ENCODE peak calls at places on chromosome 4, in five cellular contexts. M is GOT3, D is amniotic stem cell, I is HTR-8/SVneo, T is retina. R is an unnamed sample.

GRCh38 chr4:142452132-142452855 is 393.8 kb downstream of the INPP4B start:
- DNase-seq in M (no peak), D (no peak), I (no peak), T (no peak), R (no peak)

GRCh38 chr4:91280551-91281290 is 1023.0 kb upstream of the GRID2 start:
- DNase-seq in M (no peak), D (no peak), I (no peak), T (no peak), R (no peak)

GRCh38 chr4:94841864-94842221 is 84.1 kb downstream of the BMPR1B start:
- DNase-seq in M (no peak), D (no peak), I (no peak), T (no peak), R (no peak)

GRCh38 chr4:95085118-95085833 is 327.5 kb downstream of the BMPR1B start:
- DNase-seq in M (no peak), D (no peak), I (no peak), T (no peak), R (no peak)

GRCh38 chr4:17165256-17165655 is 266.8 kb upstream of the LDB2 start:
- DNase-seq in M (no peak), D (no peak), I (no peak), T (no peak), R (no peak)

GRCh38 chr4:142264961-142265360 is 581.1 kb downstream of the INPP4B start:
- DNase-seq in M (no peak), D (no peak), I (no peak), T (no peak), R (no peak)

GRCh38 chr4:73067971-73068394 is 1.5 kb downstream of the COX18 start:
- DNase-seq in M (no peak), D (no peak), I (no peak), T (peak; percentile 4), R (no peak)

GRCh38 chr4:84920591-84920990 is 45.9 kb downstream of the WDFY3 start:
- DNase-seq in M (no peak), D (no peak), I (peak; percentile 26), T (no peak), R (no peak)

GRCh38 chr4:5134620-5135019 is 83.3 kb downstream of the STK32B start:
- DNase-seq in M (no peak), D (no peak), I (no peak), T (no peak), R (no peak)

GRCh38 chr4:66575024-66575696 is 904.9 kb upstream of the EPHA5 start:
- DNase-seq in M (peak; percentile 28), D (peak; percentile 28), I (peak; percentile 41), T (no peak), R (no peak)

GRCh38 chr4:154416183-154416543 is 75.4 kb downstream of the DCHS2 start:
- DNase-seq in M (no peak), D (no peak), I (peak; percentile 8), T (peak; percentile 75), R (no peak)

GRCh38 chr4:119932277-119932676 is 134.4 kb downstream of the MAD2L1 start:
- DNase-seq in M (no peak), D (no peak), I (no peak), T (no peak), R (no peak)

GRCh38 chr4:40059362-40059761 is 2.7 kb downstream of the N4BP2 start:
- DNase-seq in M (no peak), D (no peak), I (no peak), T (no peak), R (peak; percentile 17)

GRCh38 chr4:8689741-8690140 is 97.2 kb downstream of the CPZ start:
- DNase-seq in M (no peak), D (no peak), I (no peak), T (no peak), R (no peak)

GRCh38 chr4:25727711-25728493 is 72.3 kb downstream of the SLC34A2 start:
- DNase-seq in M (no peak), D (no peak), I (no peak), T (no peak), R (no peak)

GRCh38 chr4:188262464-188262863 is 123.2 kb downstream of the TRIML1 start:
- DNase-seq in M (no peak), D (peak; percentile 51), I (peak; percentile 74), T (no peak), R (peak; percentile 75)

GRCh38 chr4:90441770-90442169 is 314.6 kb downstream of the CCSER1 start:
- DNase-seq in M (no peak), D (no peak), I (no peak), T (no peak), R (no peak)

GRCh38 chr4:107278791-107279481 is 242.8 kb upstream of the DKK2 start:
- DNase-seq in M (no peak), D (no peak), I (no peak), T (no peak), R (no peak)

GRCh38 chr4:108369035-108369655 is 200.4 kb upstream of the LEF1 start:
- DNase-seq in M (no peak), D (no peak), I (no peak), T (no peak), R (no peak)

GRCh38 chr4:112523764-112524505 is 8.0 kb upstream of the NEUROG2 start:
- DNase-seq in M (no peak), D (no peak), I (peak; percentile 45), T (peak; percentile 85), R (no peak)

GRCh38 chr4:113695328-113696169 is 66.0 kb downstream of the CAMK2D start:
- DNase-seq in M (no peak), D (no peak), I (no peak), T (no peak), R (no peak)

GRCh38 chr4:5050520-5050955 is 742 bp upstream of the STK32B start:
- DNase-seq in M (peak; percentile 8), D (peak; percentile 61), I (peak; percentile 87), T (peak; percentile 81), R (peak; percentile 92)

GRCh38 chr4:156820931-156821330 is 150.7 kb downstream of the PDGFC start:
- DNase-seq in M (no peak), D (no peak), I (no peak), T (no peak), R (no peak)

R was measured in osteocyte.